ENCODE peak calls at places on chromosomes 13 and 19, in ten cellular contexts. P, W, A, L, S, N, V, J, Z and C are unnamed samples.

GRCh38 chr13:33494596-33495214 is 209.2 kb upstream of the STARD13 start:
- DNase-seq in L (no peak), Z (peak), P (no peak), N (no peak), W (no peak), V (no peak), J (no peak), S (peak), A (no peak), C (no peak)

GRCh38 chr13:99949657-99950413 is 21.7 kb downstream of the ZIC5 start:
- DNase-seq in J (no peak), S (no peak), L (no peak), Z (no peak), N (no peak), V (no peak), W (no peak), A (no peak), P (no peak), C (no peak)

GRCh38 chr13:44305845-44306244 is 67.8 kb upstream of the SERP2 start:
- DNase-seq in W (no peak), V (no peak), A (no peak), J (peak), Z (no peak), N (no peak), P (no peak), L (peak), S (no peak), C (no peak)

GRCh38 chr19:40683437-40683836 is 7.0 kb downstream of the NUMBL start:
- DNase-seq in W (no peak), A (no peak), S (no peak), V (no peak), Z (no peak), P (no peak), J (no peak), L (no peak), N (no peak), C (no peak)

GRCh38 chr13:72379581-72379980 is 347.8 kb downstream of the MZT1 start:
- DNase-seq in J (no peak), V (no peak), P (no peak), Z (no peak), N (no peak), A (no peak), L (no peak), W (no peak), S (no peak), C (no peak)

GRCh38 chr19:46384396-46384795 is 29.0 kb downstream of the CCDC8 start:
- DNase-seq in N (no peak), V (no peak), S (no peak), Z (no peak), P (no peak), J (no peak), A (no peak), W (no peak), L (no peak), C (no peak)

GRCh38 chr13:74930402-74931165 is 551.4 kb downstream of the TBC1D4 start:
- DNase-seq in A (no peak), S (peak), J (peak), P (no peak), Z (peak), W (no peak), V (no peak), N (no peak), L (no peak), C (no peak)

GRCh38 chr19:54189020-54189667 is at the start of gene MBOAT7:
- DNase-seq in V (no peak), L (no peak), J (no peak), P (no peak), S (no peak), N (no peak), A (peak), Z (no peak), W (no peak), C (no peak)

GRCh38 chr19:18153555-18154134 is 682 bp downstream of the PIK3R2 start:
- DNase-seq in Z (no peak), N (no peak), W (no peak), V (no peak), S (no peak), P (no peak), J (peak), A (no peak), L (peak), C (no peak)